ENCODE peak calls at places on chromosomes 2 and 18, in nine cellular contexts. F is fibroblast of lung, X is OCI-LY7, D is left cardiac atrium, N is amniotic stem cell, J is bronchial epithelial cell, Z is stromal cell of bone marrow, Y is SIG-M5, M is small intestine. A is an unnamed sample.

GRCh38 chr2:119106301-119106897 is 52.2 kb downstream of the C1QL2 start:
- DNase-seq in J (peak; percentile 20), Z (peak; percentile 12), F (peak; percentile 23), N (peak; percentile 4), X (peak; percentile 37), M (peak; percentile 10), Y (no peak), D (peak; percentile 43), A (no peak)

GRCh38 chr2:201777869-201778268 is 2.9 kb downstream of the ALS2 start:
- DNase-seq in X (no peak), F (no peak), D (no peak), Z (no peak), J (no peak), N (no peak), M (no peak), Y (no peak), A (no peak)

GRCh38 chr2:25977768-25978167 is 4.5 kb downstream of the KIF3C start:
- DNase-seq in F (peak; percentile 63), J (peak; percentile 98), Y (no peak), M (no peak), X (no peak), D (no peak), Z (no peak), N (no peak), A (no peak)

GRCh38 chr2:111139637-111140317 is 19.1 kb downstream of the BCL2L11 start:
- DNase-seq in X (no peak), Z (no peak), J (peak; percentile 73), Y (no peak), M (no peak), D (no peak), F (no peak), N (no peak), A (no peak)

GRCh38 chr2:122543815-122544214 is 788.4 kb downstream of the TSN start:
- DNase-seq in F (peak; percentile 9), N (no peak), M (no peak), Z (no peak), D (no peak), Y (no peak), J (peak; percentile 27), X (no peak), A (no peak)

GRCh38 chr2:102708847-102709559 is 52.8 kb upstream of the TMEM182 start:
- DNase-seq in J (peak; percentile 86), Z (no peak), M (no peak), D (no peak), N (no peak), X (no peak), Y (no peak), F (peak; percentile 59), A (peak; percentile 58)

GRCh38 chr2:238465487-238466241 is 38.9 kb downstream of the ASB1 start:
- DNase-seq in D (no peak), X (no peak), Z (no peak), F (no peak), N (no peak), J (no peak), M (no peak), Y (no peak), A (no peak)

GRCh38 chr2:8298783-8299182 is 383.1 kb upstream of the ID2 start:
- DNase-seq in D (peak; percentile 35), J (no peak), N (no peak), Y (peak; percentile 95), M (no peak), F (no peak), Z (no peak), X (peak; percentile 83), A (no peak)

GRCh38 chr18:59096098-59096779 is 43.4 kb upstream of the SEC11C start:
- DNase-seq in X (no peak), D (no peak), Y (no peak), M (no peak), J (no peak), N (no peak), F (no peak), Z (no peak), A (no peak)

GRCh38 chr2:23801396-23801795 is 125.5 kb downstream of the ATAD2B start:
- DNase-seq in F (peak; percentile 34), D (no peak), J (peak; percentile 54), M (no peak), Y (no peak), Z (peak; percentile 28), X (no peak), N (no peak), A (no peak)

GRCh38 chr18:44093253-44093652 is 587.4 kb upstream of the SETBP1 start:
- DNase-seq in M (no peak), D (no peak), X (no peak), N (no peak), J (no peak), Z (peak; percentile 10), F (peak; percentile 25), Y (no peak), A (no peak)

GRCh38 chr2:186543561-186544131 is 46.2 kb upstream of the ITGAV start:
- DNase-seq in Z (no peak), F (peak; percentile 95), J (peak; percentile 82), Y (no peak), X (no peak), N (no peak), M (no peak), D (no peak), A (no peak)

GRCh38 chr2:36404754-36405153 is 49.2 kb downstream of the CRIM1 start:
- DNase-seq in X (peak; percentile 59), D (no peak), F (no peak), J (no peak), Z (no peak), M (no peak), Y (no peak), N (no peak), A (no peak)

GRCh38 chr2:100882645-100883613 is 63.0 kb downstream of the NPAS2 start:
- DNase-seq in Y (no peak), D (no peak), X (no peak), M (peak; percentile 80), F (peak; percentile 71), N (no peak), J (peak; percentile 90), Z (no peak), A (no peak)

GRCh38 chr2:2562867-2563266 is 231.8 kb upstream of the MYT1L start:
- DNase-seq in F (no peak), Z (no peak), N (no peak), J (no peak), Y (no peak), M (no peak), D (no peak), X (no peak), A (no peak)

GRCh38 chr2:3779650-3780049 is 76.3 kb downstream of the DCDC2C start:
- DNase-seq in D (no peak), Z (no peak), N (no peak), J (no peak), M (no peak), F (no peak), X (no peak), Y (no peak), A (no peak)

GRCh38 chr2:176398783-176399182 is 129.5 kb downstream of the MTX2 start:
- DNase-seq in X (no peak), Y (no peak), D (no peak), Z (no peak), N (no peak), F (peak; percentile 65), M (no peak), J (no peak), A (no peak)

GRCh38 chr18:61697306-61697909 is 195.4 kb downstream of the RNF152 start:
- DNase-seq in Z (no peak), F (no peak), D (no peak), J (no peak), Y (no peak), N (no peak), M (no peak), X (no peak), A (no peak)

GRCh38 chr2:134252092-134252775 is 1.6 kb upstream of the MGAT5 start:
- DNase-seq in Y (no peak), M (no peak), X (peak; percentile 80), F (peak; percentile 72), D (no peak), N (no peak), J (peak; percentile 13), Z (no peak), A (no peak)

GRCh38 chr2:38439807-38440300 is 62.8 kb upstream of the ATL2 start:
- DNase-seq in J (no peak), X (no peak), D (no peak), F (no peak), M (no peak), Y (no peak), N (no peak), Z (no peak), A (no peak)

GRCh38 chr18:77811510-77811909 is 561.9 kb downstream of the GALR1 start:
- DNase-seq in F (no peak), D (no peak), J (peak; percentile 16), N (no peak), M (no peak), Y (no peak), X (no peak), Z (no peak), A (no peak)

GRCh38 chr2:100786297-100786658 is 33.7 kb upstream of the NPAS2 start:
- DNase-seq in Y (no peak), F (peak; percentile 97), M (peak; percentile 40), X (no peak), N (peak; percentile 84), D (peak; percentile 58), Z (peak; percentile 75), J (peak; percentile 90), A (no peak)

GRCh38 chr18:13273800-13274199 is 55.2 kb downstream of the LDLRAD4 start:
- DNase-seq in X (no peak), M (no peak), J (no peak), N (no peak), F (no peak), Y (no peak), Z (no peak), D (no peak), A (no peak)

GRCh38 chr2:43764086-43764710 is 9.6 kb upstream of the DYNC2LI1 start:
- DNase-seq in Z (no peak), D (no peak), F (no peak), X (no peak), N (no peak), J (no peak), M (peak; percentile 81), Y (no peak), A (no peak)

GRCh38 chr2:33777791-33778190 is 178.7 kb upstream of the FAM98A start:
- DNase-seq in J (no peak), F (peak; percentile 47), Z (peak; percentile 66), Y (no peak), X (no peak), N (no peak), M (no peak), D (no peak), A (no peak)

GRCh38 chr18:251572-251971 is 16.3 kb downstream of the THOC1 start:
- DNase-seq in M (no peak), Z (no peak), J (no peak), D (no peak), Y (no peak), F (no peak), X (no peak), N (no peak), A (no peak)

GRCh38 chr2:39202639-39203369 is 41.0 kb downstream of the CDKL4 start:
- DNase-seq in X (no peak), J (peak; percentile 8), M (no peak), Z (no peak), D (no peak), N (no peak), Y (no peak), F (peak; percentile 24), A (no peak)

GRCh38 chr2:222864296-222864695 is 3.5 kb downstream of the ACSL3 start:
- DNase-seq in M (no peak), F (peak; percentile 77), X (no peak), D (no peak), Z (no peak), J (peak; percentile 50), N (no peak), Y (no peak), A (no peak)

GRCh38 chr2:232348936-232349335 is 29.6 kb upstream of the ALPP start:
- DNase-seq in F (no peak), X (no peak), Z (no peak), M (peak; percentile 76), Y (no peak), J (peak; percentile 40), N (no peak), D (peak; percentile 23), A (no peak)

GRCh38 chr2:147311058-147311429 is 533.8 kb upstream of the ACVR2A start:
- DNase-seq in Z (no peak), X (no peak), D (no peak), F (no peak), M (peak; percentile 51), J (no peak), N (no peak), Y (no peak), A (no peak)

GRCh38 chr2:64228126-64228678 is 84.0 kb upstream of the PELI1 start:
- DNase-seq in Y (no peak), N (no peak), X (peak; percentile 94), D (peak; percentile 91), F (peak; percentile 69), J (peak; percentile 67), M (peak; percentile 73), Z (no peak), A (peak; percentile 52)